ENCODE peak calls at places on chromosomes 7 and 10, in seven cellular contexts. L is NCI-H1092 treated with DMSO at 0.1 percent for 48 hours; W is NCI-H510A treated with DMSO at 0.1 percent for 48 hours; R is lower lobe of right lung; P is T-helper 1 cell; A is stimulated activated CD8-positive, alpha-beta memory T cell treated with anti-CD3 and anti-CD28 coated beads, Interleukin-15, amount 100 ng/mL, for 24 hours; F is left ventricle myocardium superior. G is an unnamed sample.

GRCh38 chr7:132134814-132135445 is 441.3 kb downstream of the PLXNA4 start:
- DNase-seq in L (no peak), W (no peak), R (no peak), P (no peak), A (no peak), F (no peak), G (no peak)

GRCh38 chr7:132933076-132933466 is 148.8 kb downstream of the CHCHD3 start:
- DNase-seq in L (no peak), W (no peak), R (no peak), P (no peak), A (no peak), F (no peak), G (no peak)

GRCh38 chr10:98010939-98011685 is 19.3 kb downstream of the CRTAC1 start:
- DNase-seq in L (no peak), W (peak), R (no peak), P (no peak), A (no peak), F (no peak), G (no peak)

GRCh38 chr7:140485463-140486265 is 6.4 kb upstream of the MKRN1 start:
- DNase-seq in L (no peak), W (no peak), R (no peak), P (no peak), A (no peak), F (no peak), G (no peak)

GRCh38 chr7:50495746-50496145 is 45.6 kb upstream of the FIGNL1 start:
- DNase-seq in L (no peak), W (no peak), R (no peak), P (no peak), A (no peak), F (no peak), G (no peak)

GRCh38 chr7:159075563-159076238 is 69.0 kb downstream of the VIPR2 start:
- DNase-seq in L (no peak), W (no peak), R (no peak), P (no peak), A (no peak), F (peak), G (no peak)

GRCh38 chr7:977326-978048 is 2.1 kb upstream of the COX19 start:
- DNase-seq in L (no peak), W (no peak), R (no peak), P (no peak), A (no peak), F (no peak), G (no peak)

GRCh38 chr10:99534939-99535763 is 2.4 kb downstream of the NKX2-3 start:
- DNase-seq in L (no peak), W (no peak), R (no peak), P (no peak), A (no peak), F (no peak), G (no peak)

GRCh38 chr7:104059103-104059502 is 69.6 kb upstream of the RELN start:
- DNase-seq in L (no peak), W (no peak), R (no peak), P (no peak), A (no peak), F (no peak), G (no peak)

GRCh38 chr10:87860156-87860795 is 3.1 kb downstream of the KLLN start:
- DNase-seq in L (peak), W (peak), R (no peak), P (no peak), A (no peak), F (no peak), G (no peak)

GRCh38 chr7:47568569-47568968 is 13.3 kb downstream of the TNS3 start:
- DNase-seq in L (no peak), W (no peak), R (peak), P (no peak), A (no peak), F (peak), G (no peak)

GRCh38 chr10:28676968-28677888 is at the start of gene BAMBI:
- DNase-seq in L (peak), W (peak), R (peak), P (peak), A (peak), F (peak), G (peak)

GRCh38 chr7:22607180-22607579 is 107.2 kb upstream of the STEAP1B start:
- DNase-seq in L (no peak), W (no peak), R (no peak), P (no peak), A (no peak), F (no peak), G (no peak)

GRCh38 chr7:30751696-30752273 is at the start of gene INMT:
- DNase-seq in L (no peak), W (no peak), R (no peak), P (no peak), A (no peak), F (peak), G (no peak)

GRCh38 chr10:63466168-63466935 is 575 bp upstream of the JMJD1C start:
- DNase-seq in L (peak), W (peak), R (peak), P (peak), A (peak), F (peak), G (no peak)

GRCh38 chr7:134562136-134562535 is 13.2 kb downstream of the AKR1B15 start:
- DNase-seq in L (no peak), W (no peak), R (no peak), P (no peak), A (no peak), F (no peak), G (no peak)

GRCh38 chr7:826230-826905 is 5.9 kb upstream of the SUN1 start:
- DNase-seq in L (no peak), W (no peak), R (no peak), P (no peak), A (no peak), F (no peak), G (no peak)

GRCh38 chr10:88089498-88089897 is 226.1 kb downstream of the PTEN start:
- DNase-seq in L (peak), W (peak), R (no peak), P (no peak), A (no peak), F (peak), G (no peak)

GRCh38 chr10:47403401-47404318 is 19.6 kb upstream of the ZNF488 start:
- DNase-seq in L (no peak), W (no peak), R (no peak), P (no peak), A (no peak), F (peak), G (peak)

GRCh38 chr10:124408357-124408756 is 10.4 kb downstream of the OAT start:
- DNase-seq in L (no peak), W (no peak), R (no peak), P (no peak), A (no peak), F (no peak), G (no peak)

GRCh38 chr7:87596696-87597095 is 4.0 kb downstream of the ABCB1 start:
- DNase-seq in L (no peak), W (no peak), R (no peak), P (no peak), A (no peak), F (no peak), G (no peak)

GRCh38 chr7:140326116-140326928 is 72.0 kb downstream of the SLC37A3 start:
- DNase-seq in L (peak), W (peak), R (peak), P (peak), A (no peak), F (peak), G (no peak)

GRCh38 chr10:102227050-102227449 is 951 bp downstream of the ELOVL3 start:
- DNase-seq in L (no peak), W (no peak), R (peak), P (no peak), A (no peak), F (no peak), G (no peak)

G was measured in esophagus muscularis mucosa.